ENCODE peak calls at places on chromosomes 4 and X, in four cellular contexts. Y is HFFc6; R is sciatic nerve; O is stimulated activated CD4-positive, alpha-beta T cell treated with anti-CD3 and anti-CD28 coated beads, TNF-alpha, amount 100 ng/mL, for 24 hours. K is an unnamed sample.

GRCh38 chr4:92791876-92792490 is 488.2 kb downstream of the GRID2 start:
- DNase-seq in Y (no peak), R (no peak), O (no peak), K (peak)

GRCh38 chrX:104342065-104342464 is 87.3 kb upstream of the ESX1 start:
- DNase-seq in O (no peak), Y (no peak), R (no peak), K (no peak)

GRCh38 chr4:18202510-18202909 is 181.0 kb upstream of the LCORL start:
- DNase-seq in O (no peak), Y (no peak), R (no peak), K (no peak)

GRCh38 chr4:90419124-90419711 is 292.0 kb downstream of the CCSER1 start:
- DNase-seq in O (no peak), Y (peak), R (no peak), K (peak)

GRCh38 chr4:110620352-110621327 is 2.2 kb downstream of the PITX2 start:
- DNase-seq in Y (peak), R (no peak), O (no peak), K (peak)

GRCh38 chr4:121370729-121371325 is 10.0 kb downstream of the QRFPR start:
- DNase-seq in R (peak), Y (peak), O (peak), K (peak)

GRCh38 chrX:7485041-7485440 is 337.1 kb upstream of the PUDP start:
- DNase-seq in Y (no peak), R (no peak), O (no peak), K (no peak)

GRCh38 chr4:41256740-41257256 is at the start of gene UCHL1:
- DNase-seq in Y (peak), R (peak), O (peak), K (no peak)

GRCh38 chr4:145739840-145740239 is 59.9 kb downstream of the C4orf51 start:
- DNase-seq in R (no peak), Y (no peak), O (no peak), K (peak)

GRCh38 chr4:94582517-94582916 is 130.8 kb downstream of the PDLIM5 start:
- DNase-seq in Y (no peak), O (no peak), R (no peak), K (no peak)

GRCh38 chrX:427812-428725 is 41.4 kb upstream of the PPP2R3B start:
- DNase-seq in Y (peak), O (peak), R (no peak), K (no peak)

GRCh38 chrX:68261060-68261672 is 172.1 kb downstream of the OPHN1 start:
- DNase-seq in O (no peak), R (peak), Y (peak), K (no peak)

GRCh38 chr4:164252286-164252685 is 501.6 kb upstream of the SMIM31 start:
- DNase-seq in O (no peak), R (no peak), Y (no peak), K (no peak)

GRCh38 chr4:25767877-25768475 is 94.8 kb downstream of the SEL1L3 start:
- DNase-seq in Y (peak), O (no peak), R (peak), K (peak)

GRCh38 chr4:82181789-82182188 is 192.0 kb downstream of the HNRNPD start:
- DNase-seq in O (no peak), Y (no peak), R (no peak), K (no peak)

GRCh38 chr4:90745176-90745575 is 618.0 kb downstream of the CCSER1 start:
- DNase-seq in O (no peak), R (no peak), Y (no peak), K (no peak)

GRCh38 chr4:80079255-80079923 is 6.4 kb upstream of the ANTXR2 start:
- DNase-seq in Y (no peak), R (no peak), O (no peak), K (no peak)

GRCh38 chr4:152265149-152265621 is 270.7 kb downstream of the FBXW7 start:
- DNase-seq in R (no peak), O (no peak), Y (peak), K (no peak)

GRCh38 chr4:102826105-102826889 is 1.1 kb downstream of the UBE2D3 start:
- DNase-seq in O (no peak), Y (no peak), R (no peak), K (no peak)

GRCh38 chrX:70030242-70030823 is 19.4 kb downstream of the AWAT2 start:
- DNase-seq in R (no peak), O (peak), Y (peak), K (peak)

GRCh38 chr4:123170843-123171242 is 225.8 kb upstream of the SPRY1 start:
- DNase-seq in R (no peak), Y (no peak), O (no peak), K (no peak)